ENCODE peak calls at places on chromosomes 1 and 21, in eight cellular contexts. C is fibroblast of the aortic adventitia, L is Panc1, T is endothelial cell, H is ovary, M is AG04450, U is AG04449, P is B cell. V is an unnamed sample.

GRCh38 chr1:156504062-156504813 is 3.7 kb upstream of the MEF2D start:
- DNase-seq in C (no peak), L (peak), T (no peak), H (no peak), M (no peak), U (no peak), P (no peak), V (no peak)

GRCh38 chr1:167645161-167645560 is 15.1 kb downstream of the RCSD1 start:
- DNase-seq in C (no peak), L (no peak), T (no peak), H (no peak), M (no peak), U (no peak), P (no peak), V (no peak)

GRCh38 chr21:39696620-39697019 is 48.4 kb upstream of the IGSF5 start:
- DNase-seq in C (no peak), L (no peak), T (no peak), H (no peak), M (no peak), U (no peak), P (no peak), V (no peak)

GRCh38 chr1:109763646-109764415 is at the start of gene EPS8L3:
- DNase-seq in C (no peak), L (no peak), T (no peak), H (peak), M (no peak), U (no peak), P (no peak), V (no peak)

GRCh38 chr21:17576080-17576835 is 36.4 kb downstream of the BTG3 start:
- DNase-seq in C (no peak), L (no peak), T (no peak), H (no peak), M (no peak), U (no peak), P (no peak), V (no peak)

GRCh38 chr1:109787211-109787844 is 23.6 kb upstream of the EPS8L3 start:
- DNase-seq in C (no peak), L (no peak), T (no peak), H (peak), M (no peak), U (no peak), P (no peak), V (no peak)

GRCh38 chr21:44818636-44819011 is 762 bp upstream of the SUMO3 start:
- DNase-seq in C (no peak), L (no peak), T (no peak), H (peak), M (no peak), U (no peak), P (no peak), V (no peak)

GRCh38 chr1:182249201-182249676 is 142.4 kb downstream of the GLUL start:
- DNase-seq in C (no peak), L (no peak), T (no peak), H (no peak), M (no peak), U (no peak), P (no peak), V (no peak)

GRCh38 chr1:157580179-157580827 is 17.6 kb downstream of the FCRL4 start:
- DNase-seq in C (peak), L (peak), T (peak), H (no peak), M (peak), U (peak), P (peak), V (peak)

GRCh38 chr1:74728736-74729135 is 4.1 kb downstream of the CRYZ start:
- DNase-seq in C (peak), L (no peak), T (no peak), H (no peak), M (no peak), U (no peak), P (no peak), V (no peak)

GRCh38 chr1:205972081-205972480 is 28.8 kb upstream of the SLC26A9 start:
- DNase-seq in C (no peak), L (no peak), T (no peak), H (no peak), M (no peak), U (no peak), P (no peak), V (no peak)

GRCh38 chr1:227318003-227318851 is at the start of gene CDC42BPA:
- DNase-seq in C (peak), L (no peak), T (peak), H (peak), M (peak), U (no peak), P (peak), V (peak)

GRCh38 chr1:154191990-154192450 is at the start of gene TPM3:
- DNase-seq in C (peak), L (no peak), T (no peak), H (no peak), M (no peak), U (no peak), P (no peak), V (no peak)

GRCh38 chr1:197526736-197527371 is 248.4 kb downstream of the DENND1B start:
- DNase-seq in C (peak), L (no peak), T (no peak), H (no peak), M (peak), U (no peak), P (peak), V (no peak)

DNA sequence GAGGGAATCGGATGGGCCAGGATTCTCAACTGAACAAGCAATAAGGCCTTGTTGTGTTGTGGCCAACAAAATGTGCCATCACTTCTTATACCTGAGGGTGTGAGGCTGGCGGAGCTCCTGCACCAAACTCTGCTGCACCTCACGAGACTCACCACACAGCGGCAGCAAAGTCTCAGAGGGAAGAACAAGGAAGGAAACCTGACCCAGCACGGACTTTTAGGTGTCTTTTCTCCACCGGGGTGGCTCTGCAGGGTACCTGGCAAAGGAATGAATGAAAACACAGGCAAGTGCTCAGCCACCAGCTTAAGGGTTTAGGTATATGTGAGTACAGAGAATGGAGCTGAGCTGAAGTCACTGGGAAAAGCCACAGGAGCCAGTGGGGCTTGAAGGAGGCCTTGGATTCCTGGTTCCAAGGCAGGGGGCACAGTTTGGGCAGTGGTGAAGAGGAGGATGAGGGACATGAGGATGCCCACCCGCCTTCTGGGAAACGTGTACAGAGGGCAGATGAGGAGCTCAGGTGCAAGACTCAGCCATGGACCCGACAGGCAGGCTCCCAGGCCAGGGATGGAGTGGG is 31.1 kb upstream of the HSD3B1 start:
- DNase-seq in C (peak), L (peak), T (peak), H (peak), M (no peak), U (no peak), P (peak), V (peak)
- TF ChIP-seq CTCF in C (peak), L (peak), T (peak), H (no peak), M (peak), U (peak), P (no peak), V (peak)

DNA sequence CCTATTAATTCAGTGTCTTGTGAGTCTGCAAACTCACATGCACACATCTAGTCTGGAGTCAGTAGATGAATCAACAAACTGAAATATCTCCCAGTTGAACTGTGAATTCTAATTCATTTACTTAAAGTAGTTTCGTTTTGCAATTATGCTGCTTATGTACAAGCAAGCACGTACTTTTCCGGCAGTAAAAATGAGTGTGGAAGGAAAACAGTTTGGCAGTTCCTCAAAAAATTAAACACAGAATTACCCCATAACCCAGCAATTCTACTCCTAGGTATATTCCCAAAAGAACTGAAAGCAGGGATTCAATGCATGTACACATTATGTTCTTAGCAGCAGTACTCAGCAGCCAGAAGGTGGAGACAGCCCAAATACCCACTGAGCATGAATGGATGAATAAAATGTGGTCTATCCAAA is 49.3 kb downstream of the GNB1 start:
- DNase-seq in C (peak), L (no peak), T (no peak), H (no peak), M (no peak), U (no peak), P (no peak), V (no peak)
- TF ChIP-seq CTCF in C (peak), L (no peak), T (no peak), H (no peak), M (peak), U (no peak), P (no peak), V (no peak)

DNA sequence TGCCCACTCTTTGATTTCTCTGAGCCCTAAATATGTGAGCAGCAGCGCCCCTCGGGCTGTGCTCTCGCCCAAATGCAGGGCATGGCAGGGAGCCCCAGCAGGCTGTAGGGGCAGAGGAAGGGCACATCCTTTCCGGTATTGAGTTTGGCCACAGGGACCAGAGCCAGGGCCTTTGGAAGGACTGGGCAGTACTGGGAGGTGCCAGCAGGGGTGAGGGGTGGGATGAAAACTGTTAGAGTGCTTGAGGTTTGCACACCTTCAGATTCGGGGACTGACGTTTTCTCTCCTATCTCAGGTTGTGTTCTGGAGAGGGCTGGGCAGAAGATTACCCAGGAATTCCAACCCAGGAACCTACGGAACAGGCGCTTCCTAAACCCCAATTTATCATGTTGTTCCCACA is 2.2 kb upstream of the ATP1A2 start:
- DNase-seq in C (no peak), L (no peak), T (no peak), H (no peak), M (no peak), U (no peak), P (no peak), V (no peak)
- TF ChIP-seq CTCF in C (no peak), L (no peak), T (no peak), H (no peak), M (peak), U (no peak), P (no peak), V (peak)

GRCh38 chr1:155307247-155307740 is 1.4 kb upstream of the FDPS start:
- DNase-seq in C (peak), L (no peak), T (no peak), H (no peak), M (no peak), U (no peak), P (peak), V (no peak)
- TF ChIP-seq CTCF in C (peak), L (no peak), T (peak), H (no peak), M (peak), U (peak), P (no peak), V (peak)

GRCh38 chr1:67211589-67212563 is 45.6 kb downstream of the IL23R start:
- DNase-seq in C (peak), L (no peak), T (peak), H (no peak), M (no peak), U (no peak), P (peak), V (peak)

GRCh38 chr1:67213948-67214347 is 47.7 kb downstream of the IL23R start:
- DNase-seq in C (no peak), L (no peak), T (no peak), H (no peak), M (no peak), U (no peak), P (no peak), V (no peak)

GRCh38 chr1:67208217-67208616 is 42.0 kb downstream of the IL23R start:
- DNase-seq in C (no peak), L (no peak), T (no peak), H (no peak), M (no peak), U (no peak), P (no peak), V (no peak)

GRCh38 chr1:67214420-67215174 is 48.3 kb downstream of the IL23R start:
- DNase-seq in C (peak), L (no peak), T (peak), H (no peak), M (no peak), U (no peak), P (peak), V (no peak)

GRCh38 chr1:67213164-67213563 is 46.9 kb downstream of the IL23R start:
- DNase-seq in C (peak), L (no peak), T (peak), H (no peak), M (no peak), U (no peak), P (no peak), V (no peak)
- TF ChIP-seq CTCF in C (peak), L (peak), T (peak), H (no peak), M (peak), U (peak), P (peak), V (peak)

GRCh38 chr21:41359289-41359688 is 2.5 kb upstream of the MX2 start:
- DNase-seq in C (no peak), L (no peak), T (peak), H (no peak), M (no peak), U (no peak), P (no peak), V (no peak)

GRCh38 chr21:41361786-41362604 is at the start of gene MX2:
- DNase-seq in C (peak), L (no peak), T (no peak), H (peak), M (peak), U (peak), P (peak), V (no peak)

GRCh38 chr21:41361053-41361785 is 608 bp upstream of the MX2 start:
- DNase-seq in C (no peak), L (no peak), T (no peak), H (no peak), M (no peak), U (no peak), P (no peak), V (no peak)

GRCh38 chr21:41358193-41359166 is 3.3 kb upstream of the MX2 start:
- DNase-seq in C (no peak), L (no peak), T (no peak), H (no peak), M (no peak), U (no peak), P (no peak), V (no peak)

GRCh38 chr21:41360072-41360821 is 1.6 kb upstream of the MX2 start:
- DNase-seq in C (peak), L (no peak), T (no peak), H (peak), M (peak), U (no peak), P (no peak), V (no peak)
- TF ChIP-seq CTCF in C (no peak), L (peak), T (no peak), H (no peak), M (peak), U (no peak), P (no peak), V (peak)

V was measured in progenitor cell of endocrine pancreas.